ENCODE peak calls at places on chromosomes 5 and 9, in nine cellular contexts. J, Q, W, E, G, T, X, D and R are unnamed samples.

GRCh38 chr9:108430655-108431054 is 425.1 kb downstream of the ACTL7B start:
- DNase-seq in J (no peak), Q (no peak), W (no peak), E (no peak), G (no peak), T (no peak), X (no peak), D (no peak), R (no peak)

GRCh38 chr9:69919461-69920061 is 98.9 kb downstream of the CFAP95 start:
- DNase-seq in J (no peak), Q (peak; percentile 24), W (no peak), E (peak; percentile 59), G (peak; percentile 78), T (peak; percentile 72), X (peak; percentile 42), D (no peak), R (no peak)

GRCh38 chr5:176415240-176416122 is 858 bp downstream of the CLTB start:
- DNase-seq in J (no peak), Q (no peak), W (no peak), E (peak; percentile 34), G (no peak), T (peak; percentile 54), X (peak; percentile 81), D (no peak), R (no peak)

GRCh38 chr9:78881295-78881694 is 584.4 kb downstream of the PSAT1 start:
- DNase-seq in J (no peak), Q (no peak), W (no peak), E (no peak), G (no peak), T (no peak), X (no peak), D (no peak), R (no peak)

GRCh38 chr9:116674210-116674980 is 12.7 kb upstream of the TRIM32 start:
- DNase-seq in J (no peak), Q (no peak), W (no peak), E (no peak), G (no peak), T (no peak), X (no peak), D (no peak), R (no peak)

GRCh38 chr5:106822851-106823250 is 847.9 kb downstream of the EFNA5 start:
- DNase-seq in J (no peak), Q (no peak), W (no peak), E (no peak), G (no peak), T (no peak), X (no peak), D (no peak), R (no peak)

GRCh38 chr5:92662741-92663140 is 918.3 kb downstream of the NR2F1-AS1 start:
- DNase-seq in J (no peak), Q (no peak), W (no peak), E (no peak), G (no peak), T (peak; percentile 28), X (no peak), D (no peak), R (no peak)

GRCh38 chr9:98479967-98480847 is 224.8 kb upstream of the TBC1D2 start:
- DNase-seq in J (no peak), Q (no peak), W (no peak), E (no peak), G (no peak), T (peak; percentile 32), X (peak; percentile 49), D (no peak), R (no peak)

GRCh38 chr9:114779352-114779845 is 26.4 kb downstream of the TNFSF15 start:
- DNase-seq in J (no peak), Q (no peak), W (no peak), E (no peak), G (peak; percentile 36), T (peak; percentile 5), X (peak; percentile 56), D (no peak), R (no peak)

GRCh38 chr9:4145482-4145881 is 154.4 kb downstream of the GLIS3 start:
- DNase-seq in J (no peak), Q (no peak), W (no peak), E (no peak), G (no peak), T (no peak), X (no peak), D (no peak), R (no peak)

GRCh38 chr5:120055858-120056257 is 408.2 kb upstream of the PRR16 start:
- DNase-seq in J (no peak), Q (peak; percentile 21), W (no peak), E (no peak), G (no peak), T (peak; percentile 79), X (no peak), D (no peak), R (no peak)

GRCh38 chr9:94837404-94837803 is 110.9 kb downstream of the AOPEP start:
- DNase-seq in J (no peak), Q (no peak), W (no peak), E (no peak), G (no peak), T (no peak), X (no peak), D (no peak), R (no peak)

GRCh38 chr5:170070556-170071412 is 34.9 kb upstream of the FOXI1 start:
- DNase-seq in J (peak; percentile 52), Q (peak; percentile 3), W (no peak), E (no peak), G (peak; percentile 3), T (peak; percentile 45), X (peak; percentile 52), D (no peak), R (no peak)

GRCh38 chr9:9881692-9882091 is 731.1 kb downstream of the PTPRD start:
- DNase-seq in J (no peak), Q (no peak), W (no peak), E (no peak), G (no peak), T (no peak), X (no peak), D (no peak), R (no peak)

GRCh38 chr5:9546973-9547947 is 1.4 kb upstream of the SEMA5A start:
- DNase-seq in J (no peak), Q (peak; percentile 61), W (no peak), E (no peak), G (no peak), T (peak; percentile 59), X (no peak), D (no peak), R (no peak)